ENCODE peak calls at places on chromosomes 1 and 21, in four cellular contexts. One of them, this sample, is unnamed.

GRCh38 chr1:225879521-225880209 is 2.5 kb downstream of the TMEM63A start:
- DNase-seq in ovary: no peak
- DNase-seq in cardiac fibroblast: no peak
- DNase-seq in activated CD4-positive, alpha-beta T cell treated with anti-CD3 and anti-CD28 coated beads, Interleukin-2, amount 50 U/mL, for 1 hour: peak; percentile 47
- DNase-seq in this sample: no peak

GRCh38 chr1:29504266-29504665 is 267.9 kb downstream of the PTPRU start:
- DNase-seq in activated CD4-positive, alpha-beta T cell treated with anti-CD3 and anti-CD28 coated beads, Interleukin-2, amount 50 U/mL, for 1 hour: no peak
- DNase-seq in ovary: no peak
- DNase-seq in cardiac fibroblast: no peak
- DNase-seq in this sample: no peak

GRCh38 chr1:203289281-203289981 is 15.9 kb upstream of the BTG2 start:
- DNase-seq in activated CD4-positive, alpha-beta T cell treated with anti-CD3 and anti-CD28 coated beads, Interleukin-2, amount 50 U/mL, for 1 hour: peak; percentile 86
- DNase-seq in cardiac fibroblast: no peak
- DNase-seq in ovary: no peak
- DNase-seq in this sample: no peak

GRCh38 chr1:13809461-13810159 is 109.6 kb downstream of the PRDM2 start:
- DNase-seq in cardiac fibroblast: no peak
- DNase-seq in ovary: no peak
- DNase-seq in activated CD4-positive, alpha-beta T cell treated with anti-CD3 and anti-CD28 coated beads, Interleukin-2, amount 50 U/mL, for 1 hour: no peak
- DNase-seq in this sample: no peak

GRCh38 chr1:225735252-225736149 is 42.1 kb upstream of the SRP9 start:
- DNase-seq in cardiac fibroblast: peak; percentile 99
- DNase-seq in ovary: peak; percentile 80
- DNase-seq in activated CD4-positive, alpha-beta T cell treated with anti-CD3 and anti-CD28 coated beads, Interleukin-2, amount 50 U/mL, for 1 hour: no peak
- DNase-seq in this sample: no peak

GRCh38 chr1:36855699-36856098 is 178.6 kb downstream of the GRIK3 start:
- DNase-seq in ovary: no peak
- DNase-seq in cardiac fibroblast: no peak
- DNase-seq in activated CD4-positive, alpha-beta T cell treated with anti-CD3 and anti-CD28 coated beads, Interleukin-2, amount 50 U/mL, for 1 hour: no peak
- DNase-seq in this sample: no peak

GRCh38 chr1:211613108-211613947 is 34.4 kb upstream of the SLC30A1 start:
- DNase-seq in ovary: peak; percentile 60
- DNase-seq in cardiac fibroblast: peak; percentile 94
- DNase-seq in activated CD4-positive, alpha-beta T cell treated with anti-CD3 and anti-CD28 coated beads, Interleukin-2, amount 50 U/mL, for 1 hour: no peak
- DNase-seq in this sample: no peak

GRCh38 chr1:15303912-15304311 is 56.9 kb downstream of the FHAD1 start:
- DNase-seq in activated CD4-positive, alpha-beta T cell treated with anti-CD3 and anti-CD28 coated beads, Interleukin-2, amount 50 U/mL, for 1 hour: no peak
- DNase-seq in cardiac fibroblast: no peak
- DNase-seq in ovary: no peak
- DNase-seq in this sample: no peak

GRCh38 chr1:16248603-16249534 is 11.9 kb upstream of the CPLANE2 start:
- DNase-seq in activated CD4-positive, alpha-beta T cell treated with anti-CD3 and anti-CD28 coated beads, Interleukin-2, amount 50 U/mL, for 1 hour: no peak
- DNase-seq in ovary: peak; percentile 86
- DNase-seq in cardiac fibroblast: peak; percentile 75
- DNase-seq in this sample: no peak

GRCh38 chr21:45630066-45630694 is 13.3 kb upstream of the PCBP3 start:
- DNase-seq in activated CD4-positive, alpha-beta T cell treated with anti-CD3 and anti-CD28 coated beads, Interleukin-2, amount 50 U/mL, for 1 hour: no peak
- DNase-seq in cardiac fibroblast: no peak
- DNase-seq in ovary: no peak
- DNase-seq in this sample: no peak

GRCh38 chr21:32524010-32524719 is 61.2 kb downstream of the TCP10L start:
- DNase-seq in cardiac fibroblast: peak; percentile 91
- DNase-seq in activated CD4-positive, alpha-beta T cell treated with anti-CD3 and anti-CD28 coated beads, Interleukin-2, amount 50 U/mL, for 1 hour: no peak
- DNase-seq in ovary: peak; percentile 42
- DNase-seq in this sample: peak; percentile 38